ENCODE peak calls at places on chromosome 21, in eight cellular contexts. O is SK-N-SH, C is endothelial cell of umbilical vein, I is mammary epithelial cell, M is GM23338, K is fibroblast of lung, X is mesenchymal stem cell, Z is OCI-LY7. Y is an unnamed sample.
A peak's percentile ranks its signal among the peaks of the same experiment; 100 is the strongest.

GRCh38 chr21:36297938-36298572 is 21.9 kb upstream of the MORC3 start:
- DNase-seq in O (no peak), C (no peak), I (peak; percentile 70), M (no peak), K (no peak), X (peak; percentile 27), Z (peak; percentile 92), Y (peak; percentile 74)

GRCh38 chr21:36576441-36576840 is 96.5 kb upstream of the CLDN14 start:
- DNase-seq in O (no peak), C (no peak), I (no peak), M (no peak), K (no peak), X (no peak), Z (no peak), Y (no peak)

GRCh38 chr21:41342035-41342434 is 19.8 kb upstream of the MX2 start:
- DNase-seq in O (no peak), C (no peak), I (no peak), M (no peak), K (no peak), X (no peak), Z (no peak), Y (no peak)

GRCh38 chr21:8991088-8991907 is 1530.1 kb upstream of the TPTE start:
- DNase-seq in O (no peak), C (peak; percentile 9), I (no peak), M (peak; percentile 76), K (peak; percentile 59), X (no peak), Z (no peak), Y (peak; percentile 1)

GRCh38 chr21:32083175-32083574 is 195.7 kb downstream of the MIS18A start:
- DNase-seq in O (peak; percentile 67), C (peak; percentile 43), I (no peak), M (no peak), K (peak; percentile 4), X (no peak), Z (no peak), Y (no peak)

GRCh38 chr21:37455504-37455911 is 88.9 kb downstream of the DYRK1A start:
- DNase-seq in O (no peak), C (peak; percentile 28), I (no peak), M (no peak), K (no peak), X (peak; percentile 55), Z (no peak), Y (no peak)

GRCh38 chr21:26072891-26073615 is 97.5 kb downstream of the APP start:
- DNase-seq in O (no peak), C (no peak), I (peak; percentile 12), M (no peak), K (peak; percentile 92), X (peak; percentile 85), Z (no peak), Y (no peak)

GRCh38 chr21:40568756-40569155 is 278.2 kb downstream of the DSCAM start:
- DNase-seq in O (no peak), C (no peak), I (no peak), M (no peak), K (no peak), X (no peak), Z (no peak), Y (no peak)

GRCh38 chr21:33828083-33828482 is 87.5 kb downstream of the ATP5PO start:
- DNase-seq in O (no peak), C (no peak), I (no peak), M (no peak), K (no peak), X (no peak), Z (no peak), Y (no peak)

GRCh38 chr21:22020221-22020620 is 1022.0 kb downstream of the NCAM2 start:
- DNase-seq in O (no peak), C (no peak), I (no peak), M (peak; percentile 1), K (no peak), X (no peak), Z (no peak), Y (no peak)

GRCh38 chr21:26709090-26709489 is 136.0 kb upstream of the CYYR1 start:
- DNase-seq in O (no peak), C (no peak), I (peak; percentile 40), M (no peak), K (peak; percentile 29), X (no peak), Z (no peak), Y (peak; percentile 64)

GRCh38 chr21:32520885-32521735 is 64.2 kb downstream of the TCP10L start:
- DNase-seq in O (peak; percentile 62), C (peak; percentile 98), I (peak; percentile 68), M (no peak), K (peak; percentile 96), X (peak; percentile 70), Z (no peak), Y (peak; percentile 55)

GRCh38 chr21:15224346-15225086 is 159.7 kb upstream of the NRIP1 start:
- DNase-seq in O (no peak), C (no peak), I (peak; percentile 99), M (no peak), K (peak; percentile 94), X (peak; percentile 77), Z (no peak), Y (peak; percentile 99)

GRCh38 chr21:37563641-37564340 is 197.2 kb downstream of the DYRK1A start:
- DNase-seq in O (peak; percentile 97), C (peak; percentile 93), I (peak; percentile 91), M (peak; percentile 95), K (peak; percentile 93), X (peak; percentile 94), Z (peak; percentile 88), Y (peak; percentile 96)

GRCh38 chr21:9758888-9759287 is 762.5 kb upstream of the TPTE start:
- DNase-seq in O (no peak), C (no peak), I (no peak), M (no peak), K (no peak), X (no peak), Z (no peak), Y (no peak)

GRCh38 chr21:29346771-29347170 is 48.0 kb downstream of the BACH1 start:
- DNase-seq in O (no peak), C (no peak), I (no peak), M (no peak), K (no peak), X (no peak), Z (no peak), Y (no peak)

GRCh38 chr21:32245971-32246370 is 32.9 kb downstream of the MIS18A start:
- DNase-seq in O (no peak), C (no peak), I (no peak), M (no peak), K (no peak), X (no peak), Z (no peak), Y (no peak)

GRCh38 chr21:30329203-30329868 is 8.2 kb downstream of the KRTAP27-1 start:
- DNase-seq in O (no peak), C (no peak), I (peak; percentile 83), M (no peak), K (peak; percentile 1), X (no peak), Z (no peak), Y (peak; percentile 48)

GRCh38 chr21:41068411-41069304 is 99.3 kb upstream of the BACE2 start:
- DNase-seq in O (peak; percentile 87), C (peak; percentile 30), I (peak; percentile 65), M (peak; percentile 87), K (peak; percentile 62), X (no peak), Z (peak; percentile 34), Y (peak; percentile 81)

GRCh38 chr21:38806153-38806941 is 618 bp downstream of the ETS2 start:
- DNase-seq in O (peak; percentile 74), C (no peak), I (no peak), M (peak; percentile 54), K (peak; percentile 10), X (no peak), Z (peak; percentile 56), Y (no peak)

GRCh38 chr21:36325373-36326010 is 5.5 kb downstream of the MORC3 start:
- DNase-seq in O (no peak), C (no peak), I (peak; percentile 82), M (no peak), K (peak; percentile 68), X (no peak), Z (no peak), Y (peak; percentile 79)

GRCh38 chr21:45000637-45001133 is 60.9 kb downstream of the SLX9 start:
- DNase-seq in O (no peak), C (no peak), I (no peak), M (no peak), K (no peak), X (no peak), Z (no peak), Y (no peak)
- H2AFZ ChIP-seq in O (peak overlapping the region; percentile 66), C (peak overlapping the region; percentile 52), I (peak overlapping the region; percentile 76), M (no peak overlapping the region), K (no peak overlapping the region), X (no peak overlapping the region), Z (no peak overlapping the region), Y (peak overlapping the region; percentile 42)

GRCh38 chr21:42784276-42784675 is 95.1 kb downstream of the WDR4 start:
- DNase-seq in O (peak; percentile 28), C (no peak), I (no peak), M (no peak), K (no peak), X (no peak), Z (no peak), Y (no peak)
- H3K4me3 ChIP-seq in O (no peak overlapping the region), C (no peak overlapping the region), I (no peak overlapping the region), M (peak overlapping the region; percentile 39), K (no peak overlapping the region), X (no peak overlapping the region), Z (no peak overlapping the region), Y (no peak overlapping the region)

GRCh38 chr21:44285102-44285501 is 574 bp upstream of the AIRE start:
- DNase-seq in O (no peak), C (no peak), I (no peak), M (no peak), K (no peak), X (no peak), Z (no peak), Y (no peak)
- H2AFZ ChIP-seq in O (no peak overlapping the region), C (no peak overlapping the region), I (no peak overlapping the region), M (peak overlapping the region; percentile 90), K (no peak overlapping the region), X (no peak overlapping the region), Z (no peak overlapping the region), Y (no peak overlapping the region)

DNA sequence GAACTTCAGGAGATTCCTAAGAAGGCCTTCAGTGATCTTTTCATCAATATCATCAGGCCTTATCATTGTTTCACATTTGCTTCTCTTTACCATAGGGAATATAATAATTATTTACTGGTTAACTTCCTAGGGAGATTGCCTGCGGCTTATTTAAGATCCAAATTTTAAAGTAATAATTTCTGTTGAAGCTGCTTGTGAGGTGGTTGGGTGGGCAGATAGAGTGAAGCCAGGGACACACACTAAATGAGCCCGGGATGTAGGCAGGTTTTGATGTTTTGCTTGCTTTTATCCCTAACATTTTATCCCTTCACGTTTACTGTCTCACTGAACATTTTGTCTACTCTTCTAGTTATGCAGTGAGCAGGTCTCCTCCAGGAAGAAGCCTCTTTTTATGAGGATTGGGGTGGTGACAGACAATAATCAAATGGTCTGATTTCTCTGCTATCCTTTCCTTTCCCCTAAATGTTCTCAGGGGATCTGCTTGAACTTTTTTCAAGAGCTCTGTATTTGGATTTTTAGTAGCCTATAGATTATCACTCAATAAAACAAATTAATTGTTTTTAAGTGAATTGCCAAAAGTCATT is 164.7 kb downstream of the RUNX1 start:
- DNase-seq in O (no peak), C (peak; percentile 48), I (no peak), M (no peak), K (no peak), X (no peak), Z (no peak), Y (peak; percentile 38)
- H3K4me3 ChIP-seq in O (peak overlapping the region; percentile 81), C (peak overlapping the region; percentile 90), I (peak overlapping the region; percentile 94), M (no peak overlapping the region), K (peak overlapping the region; percentile 65), X (no peak overlapping the region), Z (no peak overlapping the region), Y (peak overlapping the region; percentile 95)